ENCODE peak calls at places on chromosome 18, in four cellular contexts. Z is K562, B is H1, W is HepG2. E is an unnamed sample.

GRCh38 chr18:65983750-65984149 is 232.9 kb downstream of the CDH7 start:
- DNase-seq in Z (no peak), B (no peak), W (peak), E (no peak)

GRCh38 chr18:10928971-10929373 is 220.4 kb downstream of the PIEZO2 start:
- DNase-seq in Z (no peak), B (no peak), W (no peak), E (no peak)

GRCh38 chr18:623760-624620 is 27.2 kb downstream of the CLUL1 start:
- DNase-seq in Z (peak), B (peak), W (peak), E (peak)

GRCh38 chr18:59509477-59510173 is 150.6 kb upstream of the LMAN1 start:
- DNase-seq in Z (no peak), B (no peak), W (no peak), E (no peak)

GRCh38 chr18:23539911-23540475 is 36.7 kb downstream of the RMC1 start:
- DNase-seq in Z (no peak), B (no peak), W (no peak), E (no peak)

GRCh38 chr18:23138470-23138869 is 3.2 kb downstream of the CABLES1 start:
- DNase-seq in Z (no peak), B (no peak), W (no peak), E (no peak)

GRCh38 chr18:3984163-3984757 is 470.8 kb downstream of the DLGAP1 start:
- DNase-seq in Z (no peak), B (no peak), W (no peak), E (no peak)

GRCh38 chr18:79200546-79201268 is 131.5 kb downstream of the ATP9B start:
- DNase-seq in Z (no peak), B (peak), W (no peak), E (no peak)

GRCh38 chr18:5744659-5745058 is 150.7 kb downstream of the TMEM200C start:
- DNase-seq in Z (no peak), B (no peak), W (no peak), E (no peak)

GRCh38 chr18:32714571-32715148 is 58.2 kb downstream of the KLHL14 start:
- DNase-seq in Z (no peak), B (peak), W (peak), E (peak)

DNA sequence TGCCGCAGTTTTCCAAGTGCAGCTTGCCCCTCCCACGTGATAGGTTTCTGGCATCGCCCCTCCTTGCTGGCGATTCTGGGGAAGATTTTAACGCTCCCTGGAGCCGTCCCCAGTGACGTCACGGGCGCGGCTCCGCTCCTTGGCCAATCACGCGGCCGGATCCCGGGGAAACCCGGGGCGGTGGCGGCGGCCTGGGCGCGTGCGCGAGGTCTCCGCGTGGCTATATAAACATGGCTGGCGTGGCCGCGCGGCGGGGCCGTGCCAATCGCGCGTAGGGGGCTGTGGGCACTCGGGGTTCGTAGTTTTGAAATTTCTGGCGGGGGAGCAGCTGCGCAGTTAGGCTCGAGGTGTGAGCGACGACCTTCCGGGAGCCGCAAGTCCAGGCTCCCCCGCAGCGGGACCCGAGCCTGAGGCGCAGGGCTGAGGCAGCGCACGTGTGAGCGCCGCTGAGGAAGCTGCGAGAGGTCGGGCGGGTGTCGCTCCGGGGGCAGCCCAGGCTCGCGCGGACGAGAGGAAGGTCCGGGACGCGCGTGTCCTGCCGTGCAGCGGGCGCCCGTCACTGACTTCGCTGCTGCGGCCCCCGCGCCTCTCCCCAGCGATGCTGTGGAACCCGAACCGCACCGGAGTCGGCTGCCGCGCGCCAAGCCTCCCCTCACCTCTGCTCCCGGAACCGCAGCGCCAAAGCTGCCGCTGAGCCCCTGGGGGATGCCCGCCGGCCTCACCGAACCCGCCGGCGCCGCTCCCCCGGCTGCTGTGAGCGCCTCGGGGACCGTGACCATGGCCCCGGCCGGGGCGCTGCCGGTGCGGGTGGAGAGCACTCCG is at the start of gene TAF4B:
- DNase-seq in Z (peak), B (peak), W (peak), E (peak)
- TF ChIP-seq ATF2 in Z (peak), B (no peak), W (no peak), E (no peak)

GRCh38 chr18:6876646-6877045 is 147.1 kb downstream of the ARHGAP28 start:
- DNase-seq in Z (no peak), B (no peak), W (no peak), E (no peak)
- TF ChIP-seq CREB1 in Z (no peak), B (no peak), W (no peak), E (no peak)

GRCh38 chr18:45571714-45572113 is 43.6 kb upstream of the SLC14A2 start:
- DNase-seq in Z (peak), B (no peak), W (no peak), E (no peak)
- TF ChIP-seq CTCF in Z (peak), B (peak), W (no peak), E (no peak)

DNA sequence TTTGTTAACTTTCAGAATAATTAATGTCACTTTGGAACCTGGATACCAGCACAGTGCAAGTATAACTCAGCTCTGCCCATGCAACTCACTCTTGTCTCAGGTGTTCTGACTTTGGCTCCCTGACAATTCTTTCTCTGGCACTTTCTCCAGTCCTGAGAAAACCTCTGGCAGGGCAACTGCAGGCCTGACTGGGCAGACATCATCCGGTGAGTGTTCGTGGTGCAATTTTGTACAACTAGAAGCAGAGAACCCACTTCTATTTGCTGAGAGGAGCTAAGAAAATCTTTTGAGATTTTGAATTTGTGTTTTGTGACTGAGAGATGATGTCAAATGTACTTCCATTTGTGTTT is 142.9 kb downstream of the AQP4 start:
- DNase-seq in Z (no peak), B (no peak), W (no peak), E (no peak)
- TF ChIP-seq ATF2 in Z (no peak), B (no peak), W (no peak), E (no peak)

E was measured in WTC11.